ENCODE peak calls at places on chromosomes 11 and 22, in eight cellular contexts. N, L, Y, V, D, T, J and A are unnamed samples.
A peak's percentile ranks its signal among the peaks of the same experiment; 100 is the strongest.

GRCh38 chr11:44614281-44614680 is 48.8 kb downstream of the CD82 start:
- DNase-seq in T (no peak), L (no peak), V (no peak), D (no peak), Y (no peak), N (no peak), J (no peak), A (no peak)

GRCh38 chr22:31488988-31489617 is 539 bp downstream of the EIF4ENIF1 start:
- DNase-seq in L (peak; percentile 19), Y (no peak), D (peak; percentile 11), V (peak; percentile 25), T (peak; percentile 45), J (peak; percentile 36), N (no peak), A (peak; percentile 38)

GRCh38 chr11:93193721-93194120 is 4.1 kb downstream of the SLC36A4 start:
- DNase-seq in Y (no peak), T (no peak), J (no peak), D (no peak), N (peak; percentile 12), L (no peak), V (no peak), A (peak; percentile 43)

GRCh38 chr22:27684856-27685255 is 116.7 kb downstream of the MN1 start:
- DNase-seq in D (peak; percentile 41), N (no peak), V (no peak), Y (no peak), J (no peak), T (no peak), L (no peak), A (no peak)

GRCh38 chr11:64643258-64643881 is 52.4 kb downstream of the SLC22A12 start:
- DNase-seq in Y (no peak), D (no peak), J (no peak), T (no peak), V (no peak), N (no peak), L (no peak), A (no peak)

GRCh38 chr11:79129702-79130101 is 311.1 kb downstream of the TENM4 start:
- DNase-seq in L (no peak), N (no peak), D (no peak), Y (no peak), V (no peak), J (no peak), T (no peak), A (no peak)

GRCh38 chr11:65448418-65449196 is 26.0 kb downstream of the NEAT1 start:
- DNase-seq in Y (peak; percentile 67), N (peak; percentile 58), J (peak; percentile 26), D (no peak), T (no peak), V (no peak), L (no peak), A (peak; percentile 89)

GRCh38 chr11:111642521-111642920 is 40.3 kb downstream of the SIK2 start:
- DNase-seq in J (no peak), T (no peak), D (no peak), N (no peak), V (no peak), L (no peak), Y (no peak), A (no peak)

GRCh38 chr11:67027943-67028542 is 5.1 kb downstream of the SYT12 start:
- DNase-seq in L (no peak), D (no peak), N (no peak), V (no peak), Y (no peak), T (no peak), J (no peak), A (no peak)

GRCh38 chr22:38870791-38871359 is 1.1 kb downstream of the CBX6 start:
- DNase-seq in Y (peak; percentile 37), T (no peak), V (no peak), L (no peak), D (no peak), J (peak; percentile 9), N (no peak), A (no peak)

GRCh38 chr11:60085909-60086308 is 2.6 kb upstream of the MS4A2 start:
- DNase-seq in Y (no peak), J (no peak), V (no peak), L (no peak), D (no peak), N (no peak), T (no peak), A (no peak)

GRCh38 chr11:76237914-76238313 is 31.6 kb upstream of the WNT11 start:
- DNase-seq in J (no peak), D (no peak), Y (no peak), L (no peak), V (no peak), N (peak; percentile 15), T (peak; percentile 26), A (no peak)

GRCh38 chr11:57735655-57736298 is 5.5 kb upstream of the SELENOH start:
- DNase-seq in T (no peak), D (no peak), L (no peak), V (no peak), J (no peak), N (no peak), Y (no peak), A (no peak)

GRCh38 chr11:24496371-24496727 is 504 bp upstream of the LUZP2 start:
- DNase-seq in N (peak; percentile 24), V (no peak), T (no peak), L (no peak), D (peak; percentile 16), J (no peak), Y (no peak), A (no peak)

GRCh38 chr11:120778692-120779490 is 245.0 kb upstream of the TBCEL start:
- DNase-seq in N (no peak), V (no peak), T (no peak), D (no peak), L (no peak), J (no peak), Y (no peak), A (no peak)

GRCh38 chr11:125262194-125262824 is 97.8 kb downstream of the PKNOX2 start:
- DNase-seq in L (no peak), J (no peak), T (no peak), Y (no peak), V (no peak), N (no peak), D (no peak), A (no peak)

GRCh38 chr11:3124821-3125220 is 40.3 kb downstream of the OSBPL5 start:
- DNase-seq in N (no peak), D (no peak), L (no peak), Y (peak; percentile 38), T (no peak), V (no peak), J (no peak), A (no peak)

GRCh38 chr22:37199839-37200161 is 11.8 kb upstream of the C1QTNF6 start:
- DNase-seq in Y (no peak), V (no peak), D (no peak), N (no peak), T (peak; percentile 70), L (peak; percentile 38), J (no peak), A (no peak)
- TF ChIP-seq CTCF in Y (peak; percentile 19), V (no peak), D (no peak), N (no peak), T (no peak), L (no peak), J (no peak), A (no peak)

GRCh38 chr11:62124186-62125113 is 639 bp downstream of the INCENP start:
- DNase-seq in T (peak; percentile 56), J (no peak), L (peak; percentile 14), Y (no peak), D (no peak), V (no peak), N (peak; percentile 27), A (peak; percentile 43)

GRCh38 chr11:62120466-62120865 is 3.3 kb upstream of the INCENP start:
- DNase-seq in L (no peak), J (no peak), D (no peak), N (no peak), T (no peak), Y (no peak), V (no peak), A (no peak)

GRCh38 chr11:62123669-62124185 is at the start of gene INCENP:
- DNase-seq in Y (peak; percentile 97), L (peak; percentile 97), J (peak; percentile 96), T (peak; percentile 97), D (peak; percentile 99), N (peak; percentile 98), V (peak; percentile 90), A (peak; percentile 99)

GRCh38 chr11:62120001-62120400 is 3.8 kb upstream of the INCENP start:
- DNase-seq in J (no peak), L (no peak), T (no peak), N (no peak), V (no peak), Y (no peak), D (no peak), A (no peak)

DNA sequence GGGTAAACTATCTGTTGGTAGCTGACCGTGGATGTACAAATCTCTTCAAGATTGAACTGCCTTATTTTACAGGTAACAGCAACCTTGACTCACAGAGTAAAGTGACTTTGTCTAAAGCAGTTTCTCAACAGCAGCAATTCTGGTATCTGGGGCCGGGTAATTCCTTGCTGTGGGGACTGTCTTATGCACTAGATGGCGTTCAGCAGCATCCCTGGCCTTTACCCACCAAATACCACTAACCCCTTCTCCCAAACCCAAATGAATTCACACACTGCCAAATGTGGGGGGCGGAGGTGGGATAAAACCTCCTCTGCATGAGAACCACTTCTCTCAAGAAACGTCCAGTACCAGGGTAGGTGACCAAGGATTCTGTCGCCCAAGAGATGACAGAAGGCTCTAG is 1.7 kb upstream of the INCENP start:
- DNase-seq in T (no peak), J (no peak), L (no peak), N (no peak), Y (no peak), D (no peak), V (no peak), A (no peak)
- TF ChIP-seq CTCF in T (no peak), J (no peak), L (no peak), N (peak; percentile 32), Y (no peak), D (no peak), V (no peak), A (peak; percentile 41)

DNA sequence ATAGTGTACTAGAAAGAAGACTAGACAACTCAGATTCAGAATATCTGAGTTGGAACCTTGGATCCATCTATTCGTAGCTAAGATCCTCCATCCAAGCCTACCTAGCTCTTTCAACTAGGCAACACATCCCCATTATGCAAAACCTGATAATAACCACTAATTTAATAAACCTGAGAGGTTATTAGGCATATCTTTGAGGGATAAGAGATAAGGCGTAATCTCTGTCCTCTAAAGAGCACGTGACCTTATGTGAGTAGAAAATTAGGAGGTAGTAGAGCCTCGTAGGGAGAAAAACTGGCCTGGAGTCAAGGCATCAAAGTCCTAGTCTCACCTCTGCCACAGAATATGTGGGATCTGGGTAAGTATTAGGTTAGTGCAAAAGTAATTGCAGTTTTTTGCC is 87.8 kb downstream of the FAM168A start:
- DNase-seq in T (no peak), D (no peak), J (no peak), V (no peak), N (no peak), Y (no peak), L (no peak), A (no peak)
- TF ChIP-seq CTCF in T (no peak), D (no peak), J (no peak), V (no peak), N (no peak), Y (no peak), L (no peak), A (no peak)

GRCh38 chr22:49703391-49703926 is 124.2 kb downstream of the BRD1 start:
- DNase-seq in V (no peak), Y (no peak), J (no peak), D (no peak), L (no peak), T (no peak), N (no peak), A (no peak)
- TF ChIP-seq CTCF in V (no peak), Y (no peak), J (no peak), D (no peak), L (no peak), T (no peak), N (no peak), A (no peak)